ENCODE peak calls at places on chromosomes 5 and 9, in four cellular contexts. One of them, this sample, is unnamed.

GRCh38 chr9:24765025-24765756 is 219.5 kb upstream of the IZUMO3 start:
- DNase-seq in AG08396: no peak
- DNase-seq in GDM1: no peak
- DNase-seq in anterior cingulate cortex: no peak
- DNase-seq in this sample: no peak

GRCh38 chr5:137858223-137858916 is 9.3 kb upstream of the MYOT start:
- DNase-seq in anterior cingulate cortex: no peak
- DNase-seq in GDM1: peak; percentile 16
- DNase-seq in AG08396: no peak
- DNase-seq in this sample: no peak

GRCh38 chr5:153613143-153613542 is 122.7 kb downstream of the GRIA1 start:
- DNase-seq in AG08396: no peak
- DNase-seq in anterior cingulate cortex: no peak
- DNase-seq in GDM1: no peak
- DNase-seq in this sample: no peak

GRCh38 chr9:101716629-101717028 is 21.8 kb downstream of the GRIN3A start:
- DNase-seq in anterior cingulate cortex: no peak
- DNase-seq in GDM1: no peak
- DNase-seq in AG08396: no peak
- DNase-seq in this sample: peak; percentile 61

GRCh38 chr9:125932012-125932411 is 184.8 kb downstream of the PBX3 start:
- DNase-seq in AG08396: peak; percentile 78
- DNase-seq in GDM1: no peak
- DNase-seq in anterior cingulate cortex: no peak
- DNase-seq in this sample: peak; percentile 93

GRCh38 chr5:74816875-74817274 is 49.3 kb downstream of the FAM169A start:
- DNase-seq in GDM1: no peak
- DNase-seq in AG08396: no peak
- DNase-seq in anterior cingulate cortex: no peak
- DNase-seq in this sample: no peak

GRCh38 chr5:57445006-57445714 is 37.5 kb downstream of the ACTBL2 start:
- DNase-seq in anterior cingulate cortex: no peak
- DNase-seq in GDM1: no peak
- DNase-seq in AG08396: no peak
- DNase-seq in this sample: no peak

GRCh38 chr9:35423499-35423898 is 66.4 kb upstream of the RUSC2 start:
- DNase-seq in GDM1: no peak
- DNase-seq in anterior cingulate cortex: no peak
- DNase-seq in AG08396: no peak
- DNase-seq in this sample: no peak

GRCh38 chr5:163489055-163489744 is 16.2 kb upstream of the MAT2B start:
- DNase-seq in anterior cingulate cortex: no peak
- DNase-seq in GDM1: no peak
- DNase-seq in AG08396: no peak
- DNase-seq in this sample: no peak

GRCh38 chr9:138053996-138054752 is 176.6 kb downstream of the CACNA1B start:
- DNase-seq in anterior cingulate cortex: no peak
- DNase-seq in GDM1: no peak
- DNase-seq in AG08396: no peak
- DNase-seq in this sample: no peak

GRCh38 chr9:88993871-88994819 is 2.9 kb downstream of the S1PR3 start:
- DNase-seq in AG08396: no peak
- DNase-seq in anterior cingulate cortex: no peak
- DNase-seq in GDM1: no peak
- DNase-seq in this sample: no peak

GRCh38 chr9:14351206-14351605 is 37.3 kb upstream of the NFIB start:
- DNase-seq in anterior cingulate cortex: no peak
- DNase-seq in GDM1: no peak
- DNase-seq in AG08396: no peak
- DNase-seq in this sample: peak; percentile 87

GRCh38 chr9:133768371-133768858 is 30.3 kb upstream of the SARDH start:
- DNase-seq in AG08396: no peak
- DNase-seq in anterior cingulate cortex: no peak
- DNase-seq in GDM1: no peak
- DNase-seq in this sample: no peak

GRCh38 chr5:154618696-154619095 is 136.5 kb upstream of the LARP1 start:
- DNase-seq in GDM1: no peak
- DNase-seq in anterior cingulate cortex: no peak
- DNase-seq in AG08396: no peak
- DNase-seq in this sample: no peak

GRCh38 chr9:130927338-130927737 is 11.7 kb downstream of the FIBCD1 start:
- DNase-seq in GDM1: no peak
- DNase-seq in anterior cingulate cortex: no peak
- DNase-seq in AG08396: no peak
- DNase-seq in this sample: peak; percentile 43

GRCh38 chr5:172903790-172904189 is 55.4 kb upstream of the RPL26L1 start:
- DNase-seq in anterior cingulate cortex: no peak
- DNase-seq in GDM1: no peak
- DNase-seq in AG08396: peak; percentile 53
- DNase-seq in this sample: peak; percentile 91

GRCh38 chr5:94900006-94900505 is 281.6 kb downstream of the SLF1 start:
- DNase-seq in AG08396: no peak
- DNase-seq in anterior cingulate cortex: no peak
- DNase-seq in GDM1: no peak
- DNase-seq in this sample: no peak

GRCh38 chr5:72658161-72658560 is 151.0 kb upstream of the ZNF366 start:
- DNase-seq in AG08396: no peak
- DNase-seq in GDM1: no peak
- DNase-seq in anterior cingulate cortex: no peak
- DNase-seq in this sample: no peak

GRCh38 chr9:16057541-16057940 is 504.7 kb downstream of the CCDC171 start:
- DNase-seq in anterior cingulate cortex: no peak
- DNase-seq in AG08396: no peak
- DNase-seq in GDM1: no peak
- DNase-seq in this sample: no peak

GRCh38 chr9:101026824-101027223 is 1.7 kb upstream of the PLPPR1 start:
- DNase-seq in GDM1: no peak
- DNase-seq in AG08396: no peak
- DNase-seq in anterior cingulate cortex: no peak
- DNase-seq in this sample: no peak

GRCh38 chr5:131641494-131641893 is 6.5 kb upstream of the RAPGEF6 start:
- DNase-seq in anterior cingulate cortex: no peak
- DNase-seq in AG08396: no peak
- DNase-seq in GDM1: no peak
- DNase-seq in this sample: no peak

GRCh38 chr5:1366514-1366913 is 21.6 kb upstream of the CLPTM1L start:
- DNase-seq in GDM1: no peak
- DNase-seq in anterior cingulate cortex: no peak
- DNase-seq in AG08396: no peak
- DNase-seq in this sample: no peak

GRCh38 chr5:160628295-160629006 is 206.8 kb downstream of the PTTG1 start:
- DNase-seq in AG08396: no peak
- DNase-seq in anterior cingulate cortex: no peak
- DNase-seq in GDM1: no peak
- DNase-seq in this sample: no peak

GRCh38 chr9:115328228-115328627 is 210.3 kb upstream of the TNC start:
- DNase-seq in anterior cingulate cortex: no peak
- DNase-seq in GDM1: no peak
- DNase-seq in AG08396: peak; percentile 40
- DNase-seq in this sample: peak; percentile 17

GRCh38 chr5:179217356-179217755 is 127.9 kb downstream of the ADAMTS2 start:
- DNase-seq in anterior cingulate cortex: no peak
- DNase-seq in AG08396: no peak
- DNase-seq in GDM1: no peak
- DNase-seq in this sample: no peak

GRCh38 chr9:35718726-35719511 is 13.1 kb downstream of the TLN1 start:
- DNase-seq in AG08396: no peak
- DNase-seq in GDM1: no peak
- DNase-seq in anterior cingulate cortex: no peak
- DNase-seq in this sample: no peak

GRCh38 chr5:89662499-89662898 is 747.1 kb downstream of the CETN3 start:
- DNase-seq in anterior cingulate cortex: no peak
- DNase-seq in GDM1: no peak
- DNase-seq in AG08396: no peak
- DNase-seq in this sample: no peak

GRCh38 chr9:134863941-134864820 is 16.4 kb upstream of the FCN2 start:
- DNase-seq in AG08396: no peak
- DNase-seq in anterior cingulate cortex: no peak
- DNase-seq in GDM1: no peak
- DNase-seq in this sample: peak; percentile 81

GRCh38 chr5:81688215-81688614 is 62.7 kb downstream of the SSBP2 start:
- DNase-seq in AG08396: no peak
- DNase-seq in anterior cingulate cortex: no peak
- DNase-seq in GDM1: no peak
- DNase-seq in this sample: no peak

GRCh38 chr9:71303351-71303750 is 181.9 kb upstream of the TRPM3 start:
- DNase-seq in anterior cingulate cortex: no peak
- DNase-seq in AG08396: no peak
- DNase-seq in GDM1: no peak
- DNase-seq in this sample: no peak

GRCh38 chr9:126556560-126557250 is 57.0 kb upstream of the LMX1B start:
- DNase-seq in GDM1: no peak
- DNase-seq in AG08396: no peak
- DNase-seq in anterior cingulate cortex: no peak
- DNase-seq in this sample: no peak

GRCh38 chr9:98303556-98304125 is 48.2 kb upstream of the TBC1D2 start:
- DNase-seq in AG08396: no peak
- DNase-seq in GDM1: no peak
- DNase-seq in anterior cingulate cortex: no peak
- DNase-seq in this sample: no peak